ENCODE peak calls at places on chromosomes 12 and 14, in five cellular contexts. One of them, this sample, is unnamed. For H3K4me1, the result is how much of the 10 kb centered on the place peaks cover.

GRCh38 chr12:55978393-55978792 is 4.5 kb downstream of the RAB5B start:
- DNase-seq in pancreas: no peak
- DNase-seq in A549: no peak
- DNase-seq in psoas muscle: no peak
- DNase-seq in adrenal gland: no peak
- DNase-seq in this sample: no peak

GRCh38 chr12:6377667-6377994 is 2.3 kb upstream of the SCNN1A start:
- DNase-seq in adrenal gland: peak
- DNase-seq in psoas muscle: no peak
- DNase-seq in pancreas: peak
- DNase-seq in A549: peak
- DNase-seq in this sample: no peak

GRCh38 chr12:50088577-50089335 is 3.6 kb downstream of the SMARCD1 start:
- DNase-seq in A549: peak
- DNase-seq in pancreas: peak
- DNase-seq in adrenal gland: peak
- DNase-seq in psoas muscle: no peak
- DNase-seq in this sample: peak

GRCh38 chr12:6253278-6253677 is 53.1 kb downstream of the CD9 start:
- DNase-seq in A549: no peak
- DNase-seq in adrenal gland: no peak
- DNase-seq in pancreas: no peak
- DNase-seq in psoas muscle: no peak
- DNase-seq in this sample: peak

GRCh38 chr14:76715927-76716200 is 45.4 kb upstream of the VASH1 start:
- DNase-seq in adrenal gland: no peak
- DNase-seq in A549: no peak
- DNase-seq in pancreas: no peak
- DNase-seq in psoas muscle: no peak
- DNase-seq in this sample: no peak

GRCh38 chr12:47910486-47910885 is 5.7 kb upstream of the VDR start:
- DNase-seq in adrenal gland: no peak
- DNase-seq in pancreas: no peak
- DNase-seq in psoas muscle: no peak
- DNase-seq in A549: no peak
- DNase-seq in this sample: no peak

GRCh38 chr14:39315859-39316444 is 82.2 kb downstream of the MIA2 start:
- DNase-seq in A549: no peak
- DNase-seq in pancreas: no peak
- DNase-seq in psoas muscle: no peak
- DNase-seq in adrenal gland: no peak
- DNase-seq in this sample: no peak

GRCh38 chr14:59337151-59337611 is 128.0 kb downstream of the GPR135 start:
- DNase-seq in psoas muscle: peak
- DNase-seq in adrenal gland: peak
- DNase-seq in A549: no peak
- DNase-seq in pancreas: peak
- DNase-seq in this sample: peak

GRCh38 chr12:116818341-116818856 is 62.8 kb downstream of the HRK start:
- DNase-seq in psoas muscle: no peak
- DNase-seq in pancreas: no peak
- DNase-seq in adrenal gland: peak
- DNase-seq in A549: no peak
- DNase-seq in this sample: no peak

GRCh38 chr14:58026967-58027366 is 125.0 kb downstream of the ARMH4 start:
- DNase-seq in pancreas: no peak
- DNase-seq in adrenal gland: no peak
- DNase-seq in A549: no peak
- DNase-seq in psoas muscle: no peak
- DNase-seq in this sample: no peak

GRCh38 chr14:77654001-77654431 is 37.6 kb upstream of the SPTLC2 start:
- DNase-seq in pancreas: no peak
- DNase-seq in adrenal gland: no peak
- DNase-seq in psoas muscle: no peak
- DNase-seq in A549: no peak
- DNase-seq in this sample: no peak

DNA sequence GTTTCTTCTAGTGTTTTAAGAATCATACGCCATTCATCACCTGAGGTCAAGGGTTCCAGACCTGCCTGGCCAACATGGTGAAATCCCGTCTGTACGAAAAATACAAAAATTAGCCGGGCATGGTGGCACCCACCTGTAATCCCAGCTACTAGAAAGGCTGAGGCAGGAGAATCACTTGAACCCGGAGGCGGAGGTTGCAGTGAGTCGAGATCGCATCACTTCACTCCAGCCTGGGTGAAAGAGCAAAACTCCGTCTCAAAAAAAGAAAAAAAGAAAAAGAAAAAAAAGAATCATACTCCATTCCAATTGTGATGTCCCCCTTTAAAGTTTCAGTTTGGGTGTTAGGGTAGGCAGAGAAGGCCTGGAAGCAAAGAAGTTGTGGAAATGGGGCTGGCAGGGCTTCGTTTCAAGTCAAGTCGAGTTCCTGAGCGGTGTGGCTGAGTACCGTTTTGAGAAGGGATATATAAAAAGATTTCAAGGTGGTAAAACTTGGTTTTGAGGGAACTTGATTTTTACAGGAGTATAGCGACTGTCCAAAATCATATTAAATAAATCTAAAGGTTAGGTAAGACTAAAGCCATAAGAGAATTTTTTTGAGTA is 1.5 kb upstream of the TAOK3 start:
- DNase-seq in psoas muscle: no peak
- DNase-seq in A549: no peak
- DNase-seq in pancreas: no peak
- DNase-seq in adrenal gland: no peak
- DNase-seq in this sample: no peak
- H3K4me1 ChIP-seq in psoas muscle: under half
- H3K4me1 ChIP-seq in A549: under half
- H3K4me1 ChIP-seq in pancreas: under half
- H3K4me1 ChIP-seq in adrenal gland: under half
- H3K4me1 ChIP-seq in this sample: under half

DNA sequence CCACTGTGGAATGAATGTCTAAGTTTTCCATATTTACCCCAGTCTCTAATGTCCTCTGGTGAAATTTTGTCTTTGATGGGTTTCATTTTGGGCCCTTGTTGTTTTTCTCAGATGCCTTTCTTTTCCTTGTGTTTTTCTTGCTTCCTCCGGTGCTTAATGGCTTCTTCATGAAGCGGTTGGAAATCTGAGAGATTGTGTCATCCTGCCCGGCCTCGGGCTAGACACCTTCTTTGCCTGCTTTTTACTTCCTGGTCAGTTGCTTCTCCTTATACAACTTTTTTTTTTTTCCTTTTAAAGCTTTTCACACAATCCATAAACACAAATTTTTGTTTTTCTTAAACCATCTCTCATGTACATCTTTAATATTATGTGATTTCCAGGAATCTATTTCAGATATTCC is 7.1 kb downstream of the ETV6 start:
- DNase-seq in A549: no peak
- DNase-seq in pancreas: no peak
- DNase-seq in psoas muscle: no peak
- DNase-seq in adrenal gland: no peak
- DNase-seq in this sample: no peak
- H3K27ac ChIP-seq in A549: no peak
- H3K27ac ChIP-seq in pancreas: no peak
- H3K27ac ChIP-seq in psoas muscle: no peak
- H3K27ac ChIP-seq in adrenal gland: no peak
- H3K27ac ChIP-seq in this sample: no peak

DNA sequence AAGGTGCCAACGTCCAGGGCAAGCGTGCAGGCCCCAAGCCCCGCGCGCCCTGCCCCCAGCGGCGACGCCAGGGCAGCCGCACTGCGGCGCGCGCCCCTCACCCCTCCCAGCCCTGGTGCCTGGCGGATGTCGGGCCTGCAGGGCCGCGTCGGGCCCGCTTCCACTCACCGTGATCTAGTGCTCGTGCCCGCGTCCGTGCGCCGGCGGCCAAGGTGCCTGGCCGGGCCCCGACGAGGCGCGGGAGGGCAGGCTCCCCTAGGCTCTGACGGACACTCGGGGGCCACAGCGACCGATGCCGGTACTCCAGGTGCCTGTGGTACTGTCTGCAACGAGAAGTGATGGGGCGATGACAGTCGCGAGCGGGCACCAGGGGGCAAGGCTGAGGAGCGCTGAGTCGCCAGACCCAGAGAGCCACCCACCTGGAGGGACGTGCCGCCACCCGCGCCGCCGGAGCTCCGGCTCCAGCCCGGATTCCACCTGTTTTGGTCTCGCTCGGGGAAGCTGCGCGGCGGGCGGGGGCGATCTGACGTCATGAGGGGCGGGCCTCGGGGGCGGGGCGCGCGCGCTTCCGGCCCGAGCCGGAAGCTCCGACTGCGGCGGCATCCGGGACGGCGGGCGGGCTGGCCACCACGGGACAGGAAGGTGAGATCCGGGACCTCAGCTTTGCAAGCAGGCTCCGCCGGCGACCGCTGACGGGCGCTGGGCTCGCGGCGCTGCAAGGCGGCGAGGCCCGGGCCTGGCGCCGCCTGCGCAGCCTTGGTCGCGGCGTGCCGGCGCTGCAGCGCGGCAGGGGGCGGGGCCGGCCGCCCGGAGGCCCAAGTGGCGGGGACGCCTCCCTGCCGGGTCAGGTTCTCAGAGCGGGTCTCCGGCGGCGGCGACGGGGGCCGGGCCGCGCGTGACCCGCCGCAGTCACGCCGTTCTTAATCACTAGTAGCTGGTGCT is at the start of the genes LYSET and MOAP1:
- DNase-seq in pancreas: peak
- DNase-seq in A549: peak
- DNase-seq in adrenal gland: peak
- DNase-seq in psoas muscle: peak
- DNase-seq in this sample: peak
- H3K4me1 ChIP-seq in pancreas: under half
- H3K4me1 ChIP-seq in A549: under half
- H3K4me1 ChIP-seq in adrenal gland: under half
- H3K4me1 ChIP-seq in psoas muscle: under half
- H3K4me1 ChIP-seq in this sample: under half

GRCh38 chr12:28568709-28569108 is 378.5 kb downstream of the CCDC91 start:
- DNase-seq in psoas muscle: no peak
- DNase-seq in adrenal gland: no peak
- DNase-seq in A549: no peak
- DNase-seq in pancreas: no peak
- DNase-seq in this sample: no peak

GRCh38 chr12:28568083-28568482 is 377.8 kb downstream of the CCDC91 start:
- DNase-seq in adrenal gland: peak
- DNase-seq in A549: peak
- DNase-seq in psoas muscle: peak
- DNase-seq in pancreas: no peak
- DNase-seq in this sample: no peak

GRCh38 chr12:28558232-28558631 is 368.0 kb downstream of the CCDC91 start:
- DNase-seq in pancreas: no peak
- DNase-seq in A549: no peak
- DNase-seq in psoas muscle: no peak
- DNase-seq in adrenal gland: no peak
- DNase-seq in this sample: no peak

GRCh38 chr12:28563286-28563685 is 373.0 kb downstream of the CCDC91 start:
- DNase-seq in psoas muscle: no peak
- DNase-seq in pancreas: no peak
- DNase-seq in adrenal gland: no peak
- DNase-seq in A549: no peak
- DNase-seq in this sample: no peak

GRCh38 chr12:28563926-28564325 is 373.7 kb downstream of the CCDC91 start:
- DNase-seq in A549: no peak
- DNase-seq in pancreas: no peak
- DNase-seq in psoas muscle: no peak
- DNase-seq in adrenal gland: no peak
- DNase-seq in this sample: no peak
- H3K27ac ChIP-seq in A549: no peak
- H3K27ac ChIP-seq in pancreas: no peak
- H3K27ac ChIP-seq in psoas muscle: no peak
- H3K27ac ChIP-seq in adrenal gland: no peak
- H3K27ac ChIP-seq in this sample: no peak

GRCh38 chr14:105480807-105481801 is 5.6 kb upstream of the CRIP1 start:
- DNase-seq in adrenal gland: peak
- DNase-seq in psoas muscle: peak
- DNase-seq in pancreas: peak
- DNase-seq in A549: peak
- DNase-seq in this sample: peak
- H3K4me1 ChIP-seq in adrenal gland: under half
- H3K4me1 ChIP-seq in psoas muscle: under half
- H3K4me1 ChIP-seq in pancreas: under half
- H3K4me1 ChIP-seq in A549: half or more
- H3K4me1 ChIP-seq in this sample: under half

GRCh38 chr14:66000771-66001170 is 485.4 kb upstream of the CCDC196 start:
- DNase-seq in pancreas: no peak
- DNase-seq in adrenal gland: no peak
- DNase-seq in A549: no peak
- DNase-seq in psoas muscle: no peak
- DNase-seq in this sample: no peak

GRCh38 chr14:65997350-65997749 is 488.8 kb upstream of the CCDC196 start:
- DNase-seq in pancreas: no peak
- DNase-seq in psoas muscle: no peak
- DNase-seq in adrenal gland: no peak
- DNase-seq in A549: no peak
- DNase-seq in this sample: no peak

GRCh38 chr14:66003082-66003740 is 483.0 kb upstream of the CCDC196 start:
- DNase-seq in psoas muscle: no peak
- DNase-seq in pancreas: no peak
- DNase-seq in A549: no peak
- DNase-seq in adrenal gland: no peak
- DNase-seq in this sample: no peak

GRCh38 chr14:65999865-66000264 is 486.3 kb upstream of the CCDC196 start:
- DNase-seq in pancreas: no peak
- DNase-seq in adrenal gland: no peak
- DNase-seq in A549: no peak
- DNase-seq in psoas muscle: no peak
- DNase-seq in this sample: no peak

GRCh38 chr14:66001356-66001755 is 484.8 kb upstream of the CCDC196 start:
- DNase-seq in psoas muscle: no peak
- DNase-seq in A549: no peak
- DNase-seq in pancreas: no peak
- DNase-seq in adrenal gland: no peak
- DNase-seq in this sample: no peak
- H3K27ac ChIP-seq in psoas muscle: no peak
- H3K27ac ChIP-seq in A549: no peak
- H3K27ac ChIP-seq in pancreas: no peak
- H3K27ac ChIP-seq in adrenal gland: no peak
- H3K27ac ChIP-seq in this sample: no peak

DNA sequence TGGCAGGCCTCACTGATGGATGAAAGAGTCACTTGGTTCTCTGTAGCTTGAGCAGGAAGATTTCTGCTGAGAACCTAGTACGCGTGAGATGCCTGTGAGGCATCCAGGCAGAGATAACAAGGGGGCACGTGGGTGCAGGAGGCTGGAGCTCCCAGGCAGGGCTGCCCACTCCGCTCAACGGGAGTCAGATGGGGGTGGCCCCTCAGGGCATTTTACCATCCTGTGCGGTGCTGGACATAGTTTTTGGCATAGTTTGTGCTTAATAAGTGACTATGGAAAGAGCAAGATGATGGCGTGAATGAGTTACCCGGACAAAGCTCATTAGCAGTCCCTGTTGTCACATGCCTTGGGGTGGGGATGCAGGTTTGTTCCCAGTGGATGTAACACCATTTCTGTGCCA is 182.8 kb downstream of the TSPAN9 start:
- DNase-seq in pancreas: no peak
- DNase-seq in adrenal gland: no peak
- DNase-seq in psoas muscle: no peak
- DNase-seq in A549: no peak
- DNase-seq in this sample: no peak
- H3K4me1 ChIP-seq in pancreas: under half
- H3K4me1 ChIP-seq in adrenal gland: under half
- H3K4me1 ChIP-seq in psoas muscle: under half
- H3K4me1 ChIP-seq in A549: under half
- H3K4me1 ChIP-seq in this sample: under half

This sample was measured in aorta.